ENCODE peak calls at places on chromosomes 11 and 22, in six cellular contexts. T is AG04450, B is nephron progenitor cell, U is astrocyte, V is MCF 10A, G is IMR-90. D is an unnamed sample.

GRCh38 chr11:64854534-64855502 is 10.4 kb upstream of the CDC42BPG start:
- DNase-seq in T (peak; percentile 60), B (no peak), U (peak; percentile 87), V (peak; percentile 97), G (peak; percentile 91), D (no peak)

GRCh38 chr11:63907063-63907462 is 9.9 kb downstream of the RCOR2 start:
- DNase-seq in T (no peak), B (peak; percentile 32), U (no peak), V (no peak), G (no peak), D (no peak)

GRCh38 chr22:29379258-29379657 is 9.1 kb downstream of the AP1B1 start:
- DNase-seq in T (no peak), B (no peak), U (no peak), V (no peak), G (no peak), D (no peak)

GRCh38 chr11:76443254-76443935 is 1.4 kb upstream of the EMSY start:
- DNase-seq in T (no peak), B (peak; percentile 8), U (peak; percentile 21), V (peak; percentile 22), G (no peak), D (no peak)

GRCh38 chr11:118045191-118045590 is 31.7 kb upstream of the TMPRSS4 start:
- DNase-seq in T (no peak), B (no peak), U (no peak), V (no peak), G (no peak), D (no peak)

GRCh38 chr11:77113382-77114088 is 10.9 kb downstream of the OMP start:
- DNase-seq in T (no peak), B (peak; percentile 56), U (no peak), V (peak; percentile 60), G (peak; percentile 38), D (no peak)

GRCh38 chr22:35620624-35621245 is 3.6 kb upstream of the MB start:
- DNase-seq in T (no peak), B (no peak), U (no peak), V (no peak), G (peak; percentile 36), D (no peak)

GRCh38 chr11:5171856-5172255 is 17.3 kb upstream of the OR52A1 start:
- DNase-seq in T (no peak), B (no peak), U (no peak), V (no peak), G (no peak), D (no peak)

GRCh38 chr22:29520851-29521250 is 32.7 kb downstream of the THOC5 start:
- DNase-seq in T (peak; percentile 56), B (no peak), U (peak; percentile 82), V (no peak), G (peak; percentile 91), D (no peak)

GRCh38 chr11:133906746-133907145 is 50.0 kb downstream of the IGSF9B start:
- DNase-seq in T (no peak), B (no peak), U (no peak), V (no peak), G (no peak), D (no peak)

GRCh38 chr22:22037740-22038139 is 55.2 kb upstream of the TOP3B start:
- DNase-seq in T (peak; percentile 36), B (no peak), U (peak; percentile 61), V (no peak), G (peak; percentile 91), D (no peak)

GRCh38 chr11:36558511-36559413 is 9.0 kb upstream of the RAG1 start:
- DNase-seq in T (no peak), B (no peak), U (no peak), V (no peak), G (no peak), D (no peak)

GRCh38 chr11:116513894-116514293 is 258.9 kb downstream of the BUD13 start:
- DNase-seq in T (no peak), B (peak; percentile 53), U (peak; percentile 8), V (peak; percentile 70), G (peak; percentile 28), D (no peak)

GRCh38 chr11:129766858-129767604 is 48.6 kb upstream of the TMEM45B start:
- DNase-seq in T (no peak), B (peak; percentile 49), U (peak; percentile 12), V (peak; percentile 60), G (peak; percentile 23), D (no peak)

GRCh38 chr11:131866535-131867400 is 496.4 kb downstream of the NTM start:
- DNase-seq in T (no peak), B (no peak), U (no peak), V (no peak), G (no peak), D (no peak)

GRCh38 chr11:65866524-65867283 is 5.9 kb downstream of the EFEMP2 start:
- DNase-seq in T (no peak), B (no peak), U (no peak), V (no peak), G (no peak), D (no peak)

GRCh38 chr11:47278058-47278457 is 8.1 kb downstream of the MADD start:
- DNase-seq in T (no peak), B (no peak), U (no peak), V (no peak), G (no peak), D (no peak)

GRCh38 chr11:15158351-15159015 is 43.8 kb downstream of the INSC start:
- DNase-seq in T (peak; percentile 58), B (no peak), U (peak; percentile 52), V (peak; percentile 30), G (peak; percentile 88), D (no peak)

GRCh38 chr11:61601512-61601911 is 20.6 kb upstream of the SYT7 start:
- DNase-seq in T (no peak), B (no peak), U (no peak), V (no peak), G (no peak), D (no peak)

DNA sequence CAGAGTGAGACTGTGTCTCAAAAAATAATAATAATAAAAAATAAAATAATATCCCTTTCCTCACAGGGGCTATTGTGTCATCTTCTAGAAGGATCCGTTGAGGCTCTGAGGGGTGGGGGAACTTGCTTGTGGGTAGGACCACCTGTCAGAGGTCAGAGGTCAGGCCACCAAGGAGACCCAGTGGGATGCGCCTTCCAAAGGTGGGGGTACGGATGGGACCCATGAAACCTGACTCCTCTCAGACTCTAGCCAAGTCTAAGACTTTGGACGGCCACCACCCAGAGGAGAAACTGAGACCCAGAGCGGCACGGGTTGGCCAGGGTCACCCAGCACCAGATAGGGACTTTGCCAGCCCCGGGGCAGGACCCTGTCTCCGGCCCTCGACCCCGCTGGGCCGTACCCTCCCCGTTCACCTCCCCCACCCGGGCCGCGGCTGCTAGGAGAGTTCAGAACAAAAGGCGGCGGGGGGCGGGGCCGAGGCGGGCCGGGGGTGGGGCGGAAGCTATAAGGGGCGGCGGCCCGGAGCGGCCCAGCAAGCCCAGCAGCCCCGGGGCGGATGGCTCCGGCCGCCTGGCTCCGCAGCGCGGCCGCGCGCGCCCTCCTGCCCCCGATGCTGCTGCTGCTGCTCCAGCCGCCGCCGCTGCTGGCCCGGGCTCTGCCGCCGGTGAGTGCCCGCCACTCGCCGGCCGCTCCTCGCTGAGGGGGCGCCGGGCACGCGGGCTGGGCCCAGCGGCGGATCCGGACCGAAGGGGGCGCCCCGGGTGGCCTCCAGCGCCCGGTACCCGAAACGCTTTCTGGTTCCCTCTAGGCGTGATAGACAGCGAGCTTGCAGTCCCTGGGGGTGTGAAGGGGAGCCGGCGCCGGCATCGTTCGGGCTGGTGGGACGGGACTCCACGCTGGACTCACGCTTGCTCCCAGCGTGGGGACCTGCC is at the start of gene MMP11:
- DNase-seq in T (no peak), B (peak; percentile 79), U (no peak), V (peak; percentile 27), G (no peak), D (peak; percentile 60)
- TF ChIP-seq CTCF in T (peak; percentile 5), B (no peak), U (no peak), V (no peak), G (peak; percentile 7), D (no peak)

GRCh38 chr11:119666463-119667131 is 62.4 kb downstream of the NECTIN1 start:
- DNase-seq in T (peak; percentile 10), B (peak; percentile 87), U (peak; percentile 22), V (peak; percentile 78), G (peak; percentile 47), D (peak; percentile 61)
- TF ChIP-seq CTCF in T (peak; percentile 95), B (peak; percentile 96), U (peak; percentile 74), V (peak; percentile 98), G (peak; percentile 94), D (no peak)

GRCh38 chr22:20758688-20759087 is 15.2 kb upstream of the SERPIND1 start:
- DNase-seq in T (no peak), B (no peak), U (no peak), V (peak; percentile 14), G (no peak), D (no peak)
- TF ChIP-seq CTCF in T (no peak), B (no peak), U (no peak), V (no peak), G (no peak), D (no peak)

DNA sequence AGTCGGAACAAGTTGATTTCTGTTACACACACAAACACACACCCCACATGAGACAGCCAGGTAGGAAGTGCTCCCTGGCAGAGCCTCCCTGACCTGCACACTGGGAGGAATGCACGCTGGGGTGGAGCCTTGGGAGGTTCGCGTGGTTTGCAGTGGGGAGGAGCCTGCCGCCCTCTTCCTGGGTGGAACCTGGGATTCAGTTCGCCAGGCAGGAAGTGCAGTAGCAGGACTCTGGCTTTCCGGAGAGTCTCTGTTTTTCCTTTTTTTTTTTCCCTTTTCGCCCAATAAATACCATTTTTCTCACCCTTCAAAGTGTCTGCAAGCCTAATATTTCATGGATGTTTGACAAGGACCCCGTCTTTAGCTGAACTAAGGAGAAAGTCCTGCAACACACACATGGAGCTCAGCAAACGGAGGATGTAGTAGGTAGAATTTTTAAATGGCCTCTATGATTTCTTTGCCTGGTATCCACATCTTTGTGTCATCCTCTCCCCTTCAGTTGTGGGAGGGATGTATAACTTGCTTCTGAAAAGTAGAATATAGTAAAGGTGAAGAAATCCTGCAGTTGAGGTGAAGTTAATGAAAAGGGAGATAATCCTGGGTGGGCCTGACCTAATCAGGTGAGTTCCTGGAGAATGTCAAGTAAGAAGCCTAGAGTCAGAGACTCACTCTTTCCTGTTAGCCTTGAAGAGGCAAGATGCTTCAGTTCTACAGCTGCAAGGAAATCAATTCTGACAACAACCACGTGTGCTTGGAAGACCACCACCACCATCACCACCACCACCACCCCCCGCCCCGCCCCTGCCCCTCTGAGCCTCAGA is 72.9 kb downstream of the PIWIL4 start:
- DNase-seq in T (no peak), B (no peak), U (no peak), V (no peak), G (no peak), D (no peak)
- TF ChIP-seq CTCF in T (no peak), B (no peak), U (no peak), V (no peak), G (no peak), D (no peak)

DNA sequence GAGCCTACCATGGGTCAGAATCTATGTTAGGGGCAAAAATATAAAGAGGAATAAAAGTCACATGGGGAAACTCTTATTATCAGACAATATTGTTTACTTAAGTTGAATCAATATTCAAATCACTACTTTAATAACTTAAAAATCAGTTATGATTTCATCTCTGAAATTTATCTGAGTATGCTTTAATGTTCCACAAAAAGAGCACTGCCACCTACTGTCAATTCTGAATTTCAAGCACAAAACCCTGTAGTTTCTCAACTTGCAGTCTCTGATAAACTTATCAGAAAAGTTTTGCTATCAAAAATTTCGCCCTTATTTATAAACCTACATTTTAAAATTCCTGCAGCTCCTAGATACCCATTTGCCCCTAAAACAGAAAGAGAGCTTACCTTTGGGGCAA is 47.3 kb downstream of the RDX start:
- DNase-seq in T (no peak), B (no peak), U (no peak), V (peak; percentile 6), G (no peak), D (no peak)
- TF ChIP-seq CTCF in T (peak; percentile 37), B (no peak), U (no peak), V (no peak), G (peak; percentile 26), D (no peak)

GRCh38 chr11:120569903-120570302 is 58.4 kb downstream of the GRIK4 start:
- DNase-seq in T (no peak), B (no peak), U (no peak), V (no peak), G (no peak), D (no peak)
- TF ChIP-seq CTCF in T (no peak), B (no peak), U (no peak), V (no peak), G (no peak), D (no peak)